ENCODE peak calls at places on chromosomes 1 and 21, in ten cellular contexts. One of them, this sample, is unnamed.

GRCh38 chr21:34367320-34367935 is 3.6 kb downstream of the KCNE2 start:
- DNase-seq in AG10803: peak; percentile 79
- DNase-seq in WTC11: peak; percentile 48
- DNase-seq in AG04450: peak; percentile 55
- DNase-seq in pancreas: no peak
- DNase-seq in left ventricle myocardium inferior: no peak
- DNase-seq in CD4-positive, alpha-beta T cell: peak; percentile 36
- DNase-seq in lower lobe of right lung: no peak
- DNase-seq in astrocyte of the spinal cord: peak; percentile 77
- DNase-seq in OCI-LY7: peak; percentile 63
- DNase-seq in this sample: no peak

GRCh38 chr1:186093437-186093836 is 281.6 kb downstream of the TPR start:
- DNase-seq in AG10803: no peak
- DNase-seq in WTC11: no peak
- DNase-seq in AG04450: no peak
- DNase-seq in pancreas: no peak
- DNase-seq in left ventricle myocardium inferior: no peak
- DNase-seq in CD4-positive, alpha-beta T cell: no peak
- DNase-seq in lower lobe of right lung: no peak
- DNase-seq in astrocyte of the spinal cord: peak; percentile 22
- DNase-seq in OCI-LY7: no peak
- DNase-seq in this sample: no peak

GRCh38 chr1:180183426-180183825 is 28.8 kb downstream of the QSOX1 start:
- DNase-seq in AG10803: no peak
- DNase-seq in WTC11: no peak
- DNase-seq in AG04450: no peak
- DNase-seq in pancreas: peak; percentile 36
- DNase-seq in left ventricle myocardium inferior: no peak
- DNase-seq in CD4-positive, alpha-beta T cell: no peak
- DNase-seq in lower lobe of right lung: no peak
- DNase-seq in astrocyte of the spinal cord: no peak
- DNase-seq in OCI-LY7: no peak
- DNase-seq in this sample: no peak

GRCh38 chr1:99975569-99975968 is 5.8 kb downstream of the SLC35A3 start:
- DNase-seq in AG10803: no peak
- DNase-seq in WTC11: no peak
- DNase-seq in AG04450: no peak
- DNase-seq in pancreas: no peak
- DNase-seq in left ventricle myocardium inferior: no peak
- DNase-seq in CD4-positive, alpha-beta T cell: no peak
- DNase-seq in lower lobe of right lung: no peak
- DNase-seq in astrocyte of the spinal cord: no peak
- DNase-seq in OCI-LY7: no peak
- DNase-seq in this sample: no peak

GRCh38 chr1:162316187-162316586 is 60.5 kb downstream of the SPATA46 start:
- DNase-seq in AG10803: no peak
- DNase-seq in WTC11: no peak
- DNase-seq in AG04450: no peak
- DNase-seq in pancreas: no peak
- DNase-seq in left ventricle myocardium inferior: no peak
- DNase-seq in CD4-positive, alpha-beta T cell: no peak
- DNase-seq in lower lobe of right lung: no peak
- DNase-seq in astrocyte of the spinal cord: no peak
- DNase-seq in OCI-LY7: no peak
- DNase-seq in this sample: no peak

GRCh38 chr1:33098371-33098770 is 17.4 kb downstream of the AZIN2 start:
- DNase-seq in AG10803: peak; percentile 84
- DNase-seq in WTC11: no peak
- DNase-seq in AG04450: no peak
- DNase-seq in pancreas: no peak
- DNase-seq in left ventricle myocardium inferior: no peak
- DNase-seq in CD4-positive, alpha-beta T cell: no peak
- DNase-seq in lower lobe of right lung: no peak
- DNase-seq in astrocyte of the spinal cord: peak; percentile 83
- DNase-seq in OCI-LY7: no peak
- DNase-seq in this sample: no peak

GRCh38 chr1:3020263-3020909 is 881 bp upstream of the ACTRT2 start:
- DNase-seq in AG10803: no peak
- DNase-seq in WTC11: no peak
- DNase-seq in AG04450: no peak
- DNase-seq in pancreas: no peak
- DNase-seq in left ventricle myocardium inferior: no peak
- DNase-seq in CD4-positive, alpha-beta T cell: no peak
- DNase-seq in lower lobe of right lung: no peak
- DNase-seq in astrocyte of the spinal cord: no peak
- DNase-seq in OCI-LY7: no peak
- DNase-seq in this sample: no peak

GRCh38 chr1:64004451-64004850 is 199.0 kb upstream of the UBE2U start:
- DNase-seq in AG10803: no peak
- DNase-seq in WTC11: peak; percentile 20
- DNase-seq in AG04450: no peak
- DNase-seq in pancreas: no peak
- DNase-seq in left ventricle myocardium inferior: no peak
- DNase-seq in CD4-positive, alpha-beta T cell: no peak
- DNase-seq in lower lobe of right lung: no peak
- DNase-seq in astrocyte of the spinal cord: peak; percentile 24
- DNase-seq in OCI-LY7: no peak
- DNase-seq in this sample: no peak

GRCh38 chr1:231091853-231092301 is 51.8 kb upstream of the FAM89A start:
- DNase-seq in AG10803: peak; percentile 1
- DNase-seq in WTC11: peak; percentile 69
- DNase-seq in AG04450: no peak
- DNase-seq in pancreas: peak; percentile 80
- DNase-seq in left ventricle myocardium inferior: no peak
- DNase-seq in CD4-positive, alpha-beta T cell: peak; percentile 24
- DNase-seq in lower lobe of right lung: peak; percentile 57
- DNase-seq in astrocyte of the spinal cord: no peak
- DNase-seq in OCI-LY7: peak; percentile 34
- DNase-seq in this sample: no peak

GRCh38 chr1:5226390-5226704 is 571.9 kb downstream of the AJAP1 start:
- DNase-seq in AG10803: no peak
- DNase-seq in WTC11: no peak
- DNase-seq in AG04450: no peak
- DNase-seq in pancreas: no peak
- DNase-seq in left ventricle myocardium inferior: no peak
- DNase-seq in CD4-positive, alpha-beta T cell: no peak
- DNase-seq in lower lobe of right lung: no peak
- DNase-seq in astrocyte of the spinal cord: no peak
- DNase-seq in OCI-LY7: no peak
- DNase-seq in this sample: no peak

GRCh38 chr21:24514081-24514733 is 1093.1 kb downstream of the MRPL39 start:
- DNase-seq in AG10803: no peak
- DNase-seq in WTC11: no peak
- DNase-seq in AG04450: no peak
- DNase-seq in pancreas: no peak
- DNase-seq in left ventricle myocardium inferior: no peak
- DNase-seq in CD4-positive, alpha-beta T cell: no peak
- DNase-seq in lower lobe of right lung: no peak
- DNase-seq in astrocyte of the spinal cord: peak; percentile 9
- DNase-seq in OCI-LY7: no peak
- DNase-seq in this sample: no peak
- TF ChIP-seq CTCF in AG10803: no peak
- TF ChIP-seq CTCF in WTC11: no peak
- TF ChIP-seq CTCF in AG04450: peak; percentile 69
- TF ChIP-seq CTCF in pancreas: peak; percentile 37
- TF ChIP-seq CTCF in left ventricle myocardium inferior: peak; percentile 62
- TF ChIP-seq CTCF in CD4-positive, alpha-beta T cell: peak; percentile 39
- TF ChIP-seq CTCF in lower lobe of right lung: peak; percentile 50
- TF ChIP-seq CTCF in astrocyte of the spinal cord: peak; percentile 53
- TF ChIP-seq CTCF in OCI-LY7: peak; percentile 56
- TF ChIP-seq CTCF in this sample: peak; percentile 62

DNA sequence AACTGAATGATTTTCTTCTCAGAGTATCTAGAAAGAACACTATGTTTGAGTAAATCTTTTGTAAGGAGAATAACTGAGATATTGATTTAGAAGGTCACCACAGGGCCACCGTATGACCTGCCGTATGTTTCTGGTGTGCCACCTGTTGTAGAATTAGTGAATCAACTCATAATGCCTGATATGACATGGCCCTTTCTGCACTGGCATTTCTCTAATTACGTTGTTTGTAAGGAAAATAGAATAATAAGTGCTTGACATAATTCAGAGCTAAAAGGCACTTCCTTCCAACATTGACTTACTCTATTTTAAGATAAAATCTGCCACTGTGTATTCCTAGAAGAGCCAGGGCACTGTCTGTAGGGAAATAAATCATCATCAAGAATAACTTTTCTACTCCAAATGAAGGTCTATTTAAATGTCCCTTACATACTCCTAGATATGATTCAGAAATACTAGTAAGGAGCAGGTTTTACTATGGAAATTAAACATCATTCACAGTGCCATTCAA is 101.7 kb downstream of the PHTF1 start:
- DNase-seq in AG10803: no peak
- DNase-seq in WTC11: no peak
- DNase-seq in AG04450: no peak
- DNase-seq in pancreas: no peak
- DNase-seq in left ventricle myocardium inferior: no peak
- DNase-seq in CD4-positive, alpha-beta T cell: no peak
- DNase-seq in lower lobe of right lung: no peak
- DNase-seq in astrocyte of the spinal cord: no peak
- DNase-seq in OCI-LY7: no peak
- DNase-seq in this sample: no peak
- TF ChIP-seq CTCF in AG10803: no peak
- TF ChIP-seq CTCF in WTC11: no peak
- TF ChIP-seq CTCF in AG04450: no peak
- TF ChIP-seq CTCF in pancreas: no peak
- TF ChIP-seq CTCF in left ventricle myocardium inferior: no peak
- TF ChIP-seq CTCF in CD4-positive, alpha-beta T cell: no peak
- TF ChIP-seq CTCF in lower lobe of right lung: no peak
- TF ChIP-seq CTCF in astrocyte of the spinal cord: no peak
- TF ChIP-seq CTCF in OCI-LY7: no peak
- TF ChIP-seq CTCF in this sample: no peak

GRCh38 chr1:113074237-113074636 is 1.2 kb downstream of the LRIG2 start:
- DNase-seq in AG10803: peak; percentile 4
- DNase-seq in WTC11: no peak
- DNase-seq in AG04450: no peak
- DNase-seq in pancreas: no peak
- DNase-seq in left ventricle myocardium inferior: no peak
- DNase-seq in CD4-positive, alpha-beta T cell: no peak
- DNase-seq in lower lobe of right lung: no peak
- DNase-seq in astrocyte of the spinal cord: peak; percentile 13
- DNase-seq in OCI-LY7: peak; percentile 17
- DNase-seq in this sample: no peak

GRCh38 chr1:113072757-113073456 is at the start of gene LRIG2:
- DNase-seq in AG10803: peak; percentile 97
- DNase-seq in WTC11: peak; percentile 100
- DNase-seq in AG04450: peak; percentile 92
- DNase-seq in pancreas: peak; percentile 96
- DNase-seq in left ventricle myocardium inferior: peak; percentile 99
- DNase-seq in CD4-positive, alpha-beta T cell: peak; percentile 97
- DNase-seq in lower lobe of right lung: peak; percentile 99
- DNase-seq in astrocyte of the spinal cord: peak; percentile 99
- DNase-seq in OCI-LY7: peak; percentile 97
- DNase-seq in this sample: peak; percentile 95

GRCh38 chr1:113072141-113072756 is 749 bp upstream of the LRIG2 start:
- DNase-seq in AG10803: no peak
- DNase-seq in WTC11: no peak
- DNase-seq in AG04450: no peak
- DNase-seq in pancreas: no peak
- DNase-seq in left ventricle myocardium inferior: no peak
- DNase-seq in CD4-positive, alpha-beta T cell: no peak
- DNase-seq in lower lobe of right lung: no peak
- DNase-seq in astrocyte of the spinal cord: no peak
- DNase-seq in OCI-LY7: no peak
- DNase-seq in this sample: no peak

DNA sequence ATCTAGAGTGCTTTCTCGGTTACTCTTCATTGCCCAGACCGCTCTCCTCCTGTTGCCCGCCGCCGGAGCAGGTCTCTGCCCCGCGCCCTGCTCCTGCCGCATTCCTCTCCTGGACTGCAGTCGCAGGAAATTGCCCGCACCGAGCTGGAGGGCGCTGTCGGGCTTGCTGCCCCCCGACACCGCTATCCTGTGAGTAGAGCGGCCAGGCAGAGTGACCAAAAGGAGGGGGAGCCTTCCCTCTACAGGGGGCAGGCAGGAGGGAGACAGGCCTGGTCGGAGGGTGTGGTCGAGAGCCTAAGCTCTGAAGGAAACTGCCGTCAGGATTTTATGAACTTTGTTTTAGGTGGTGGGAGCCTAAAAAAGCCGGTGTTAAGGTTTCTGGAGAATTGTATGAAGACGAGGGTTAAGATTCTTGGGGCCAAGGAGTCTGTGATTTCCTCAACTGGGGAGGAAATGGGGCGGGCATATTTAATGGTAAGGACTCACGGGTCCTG is 506 bp downstream of the LRIG2 start:
- DNase-seq in AG10803: peak; percentile 60
- DNase-seq in WTC11: peak; percentile 81
- DNase-seq in AG04450: peak; percentile 15
- DNase-seq in pancreas: no peak
- DNase-seq in left ventricle myocardium inferior: peak; percentile 45
- DNase-seq in CD4-positive, alpha-beta T cell: no peak
- DNase-seq in lower lobe of right lung: no peak
- DNase-seq in astrocyte of the spinal cord: peak; percentile 61
- DNase-seq in OCI-LY7: no peak
- DNase-seq in this sample: no peak
- TF ChIP-seq CTCF in AG10803: peak; percentile 48
- TF ChIP-seq CTCF in WTC11: no peak
- TF ChIP-seq CTCF in AG04450: peak; percentile 54
- TF ChIP-seq CTCF in pancreas: no peak
- TF ChIP-seq CTCF in left ventricle myocardium inferior: no peak
- TF ChIP-seq CTCF in CD4-positive, alpha-beta T cell: no peak
- TF ChIP-seq CTCF in lower lobe of right lung: peak; percentile 24
- TF ChIP-seq CTCF in astrocyte of the spinal cord: peak; percentile 71
- TF ChIP-seq CTCF in OCI-LY7: peak; percentile 59
- TF ChIP-seq CTCF in this sample: no peak

DNA sequence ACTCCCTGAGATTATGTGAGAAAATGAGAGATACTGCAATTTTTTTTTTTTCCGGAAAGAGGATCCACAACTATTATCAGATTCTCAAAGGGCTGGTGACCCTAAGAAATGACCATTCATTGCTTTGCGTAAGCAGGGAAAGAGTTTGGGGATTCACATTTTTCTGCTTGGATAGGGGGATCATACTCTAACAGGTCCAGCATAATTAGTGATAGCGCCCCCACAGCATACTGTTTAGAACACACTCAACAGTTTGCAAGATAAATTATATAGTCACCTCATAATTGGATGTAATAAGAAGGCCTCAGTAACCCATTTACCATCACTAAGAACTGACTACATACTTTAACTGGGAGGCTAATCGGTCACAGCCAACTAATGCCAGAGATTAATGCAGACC is 1.9 kb downstream of the CCT3 start:
- DNase-seq in AG10803: no peak
- DNase-seq in WTC11: no peak
- DNase-seq in AG04450: no peak
- DNase-seq in pancreas: no peak
- DNase-seq in left ventricle myocardium inferior: no peak
- DNase-seq in CD4-positive, alpha-beta T cell: no peak
- DNase-seq in lower lobe of right lung: no peak
- DNase-seq in astrocyte of the spinal cord: no peak
- DNase-seq in OCI-LY7: peak; percentile 54
- DNase-seq in this sample: no peak
- TF ChIP-seq CTCF in AG10803: no peak
- TF ChIP-seq CTCF in WTC11: no peak
- TF ChIP-seq CTCF in AG04450: peak; percentile 10
- TF ChIP-seq CTCF in pancreas: no peak
- TF ChIP-seq CTCF in left ventricle myocardium inferior: no peak
- TF ChIP-seq CTCF in CD4-positive, alpha-beta T cell: no peak
- TF ChIP-seq CTCF in lower lobe of right lung: no peak
- TF ChIP-seq CTCF in astrocyte of the spinal cord: no peak
- TF ChIP-seq CTCF in OCI-LY7: peak; percentile 78
- TF ChIP-seq CTCF in this sample: no peak

This sample was measured in natural killer cell.